ENCODE peak calls at places on chromosomes 11 and 22, in seven cellular contexts. One of them, this sample, is unnamed.

GRCh38 chr22:19982991-19983578 is 33.5 kb downstream of the ARVCF start:
- DNase-seq in body of pancreas: no peak
- DNase-seq in T-helper 2 cell: no peak
- DNase-seq in NB4: no peak
- DNase-seq in H7: no peak
- DNase-seq in activated CD4-positive, alpha-beta T cell treated with anti-CD3 and anti-CD28 coated beads, Interleukin-2, amount 50 U/mL, for 24 hours: no peak
- DNase-seq in HCT116: no peak
- DNase-seq in this sample: no peak

GRCh38 chr22:48182036-48182435 is 1419.6 kb downstream of the TBC1D22A start:
- DNase-seq in HCT116: no peak
- DNase-seq in T-helper 2 cell: no peak
- DNase-seq in NB4: no peak
- DNase-seq in activated CD4-positive, alpha-beta T cell treated with anti-CD3 and anti-CD28 coated beads, Interleukin-2, amount 50 U/mL, for 24 hours: no peak
- DNase-seq in body of pancreas: no peak
- DNase-seq in H7: no peak
- DNase-seq in this sample: no peak

GRCh38 chr22:49211176-49211575 is 616.5 kb downstream of the BRD1 start:
- DNase-seq in body of pancreas: no peak
- DNase-seq in NB4: no peak
- DNase-seq in HCT116: no peak
- DNase-seq in activated CD4-positive, alpha-beta T cell treated with anti-CD3 and anti-CD28 coated beads, Interleukin-2, amount 50 U/mL, for 24 hours: no peak
- DNase-seq in H7: peak
- DNase-seq in T-helper 2 cell: no peak
- DNase-seq in this sample: no peak

GRCh38 chr22:21646608-21647590 is 4.8 kb downstream of the SDF2L1 start:
- DNase-seq in body of pancreas: peak
- DNase-seq in HCT116: peak
- DNase-seq in NB4: peak
- DNase-seq in T-helper 2 cell: peak
- DNase-seq in activated CD4-positive, alpha-beta T cell treated with anti-CD3 and anti-CD28 coated beads, Interleukin-2, amount 50 U/mL, for 24 hours: peak
- DNase-seq in H7: peak
- DNase-seq in this sample: peak

GRCh38 chr11:124717786-124718634 is 21.7 kb upstream of the NRGN start:
- DNase-seq in NB4: peak
- DNase-seq in body of pancreas: no peak
- DNase-seq in T-helper 2 cell: no peak
- DNase-seq in H7: peak
- DNase-seq in activated CD4-positive, alpha-beta T cell treated with anti-CD3 and anti-CD28 coated beads, Interleukin-2, amount 50 U/mL, for 24 hours: no peak
- DNase-seq in HCT116: no peak
- DNase-seq in this sample: peak

GRCh38 chr22:20526628-20527355 is 19.4 kb downstream of the MED15 start:
- DNase-seq in body of pancreas: no peak
- DNase-seq in activated CD4-positive, alpha-beta T cell treated with anti-CD3 and anti-CD28 coated beads, Interleukin-2, amount 50 U/mL, for 24 hours: no peak
- DNase-seq in T-helper 2 cell: no peak
- DNase-seq in NB4: no peak
- DNase-seq in H7: no peak
- DNase-seq in HCT116: no peak
- DNase-seq in this sample: no peak

GRCh38 chr11:123107945-123108344 is 46.0 kb upstream of the HSPA8 start:
- DNase-seq in T-helper 2 cell: no peak
- DNase-seq in activated CD4-positive, alpha-beta T cell treated with anti-CD3 and anti-CD28 coated beads, Interleukin-2, amount 50 U/mL, for 24 hours: no peak
- DNase-seq in NB4: no peak
- DNase-seq in H7: peak
- DNase-seq in HCT116: no peak
- DNase-seq in body of pancreas: no peak
- DNase-seq in this sample: no peak

GRCh38 chr11:101202614-101203013 is 73.0 kb upstream of the PGR start:
- DNase-seq in activated CD4-positive, alpha-beta T cell treated with anti-CD3 and anti-CD28 coated beads, Interleukin-2, amount 50 U/mL, for 24 hours: no peak
- DNase-seq in NB4: no peak
- DNase-seq in HCT116: no peak
- DNase-seq in body of pancreas: no peak
- DNase-seq in H7: no peak
- DNase-seq in T-helper 2 cell: no peak
- DNase-seq in this sample: no peak

GRCh38 chr11:46450846-46451470 is 59.4 kb upstream of the CHRM4 start:
- DNase-seq in T-helper 2 cell: no peak
- DNase-seq in NB4: no peak
- DNase-seq in body of pancreas: no peak
- DNase-seq in HCT116: no peak
- DNase-seq in H7: no peak
- DNase-seq in activated CD4-positive, alpha-beta T cell treated with anti-CD3 and anti-CD28 coated beads, Interleukin-2, amount 50 U/mL, for 24 hours: no peak
- DNase-seq in this sample: no peak

GRCh38 chr22:46058591-46059519 is 81.9 kb upstream of the WNT7B start:
- DNase-seq in H7: peak
- DNase-seq in activated CD4-positive, alpha-beta T cell treated with anti-CD3 and anti-CD28 coated beads, Interleukin-2, amount 50 U/mL, for 24 hours: no peak
- DNase-seq in body of pancreas: peak
- DNase-seq in NB4: no peak
- DNase-seq in T-helper 2 cell: no peak
- DNase-seq in HCT116: no peak
- DNase-seq in this sample: no peak

GRCh38 chr11:46120711-46121327 is 435 bp downstream of the PHF21A start:
- DNase-seq in activated CD4-positive, alpha-beta T cell treated with anti-CD3 and anti-CD28 coated beads, Interleukin-2, amount 50 U/mL, for 24 hours: peak
- DNase-seq in body of pancreas: peak
- DNase-seq in HCT116: no peak
- DNase-seq in T-helper 2 cell: no peak
- DNase-seq in H7: peak
- DNase-seq in NB4: peak
- DNase-seq in this sample: peak

GRCh38 chr11:63917685-63918523 is 940 bp upstream of the RCOR2 start:
- DNase-seq in NB4: peak
- DNase-seq in activated CD4-positive, alpha-beta T cell treated with anti-CD3 and anti-CD28 coated beads, Interleukin-2, amount 50 U/mL, for 24 hours: no peak
- DNase-seq in H7: peak
- DNase-seq in HCT116: peak
- DNase-seq in body of pancreas: peak
- DNase-seq in T-helper 2 cell: no peak
- DNase-seq in this sample: peak

GRCh38 chr11:82732734-82733443 is 775 bp downstream of the FAM181B start:
- DNase-seq in activated CD4-positive, alpha-beta T cell treated with anti-CD3 and anti-CD28 coated beads, Interleukin-2, amount 50 U/mL, for 24 hours: no peak
- DNase-seq in H7: peak
- DNase-seq in body of pancreas: peak
- DNase-seq in T-helper 2 cell: no peak
- DNase-seq in NB4: no peak
- DNase-seq in HCT116: no peak
- DNase-seq in this sample: no peak

GRCh38 chr11:34364102-34364501 is 6.3 kb upstream of the ABTB2 start:
- DNase-seq in activated CD4-positive, alpha-beta T cell treated with anti-CD3 and anti-CD28 coated beads, Interleukin-2, amount 50 U/mL, for 24 hours: no peak
- DNase-seq in HCT116: no peak
- DNase-seq in NB4: no peak
- DNase-seq in T-helper 2 cell: no peak
- DNase-seq in H7: no peak
- DNase-seq in body of pancreas: no peak
- DNase-seq in this sample: no peak